ENCODE peak calls at places on chromosome 6, in eight cellular contexts. I is NCI-H1417; M is suprapubic skin; Y is H7; P is GM20000; J is HEK293T; G is brain microvascular endothelial cell; E is stimulated activated CD4-positive, alpha-beta T cell treated with anti-CD3 and anti-CD28 coated beads, TNF-alpha, amount 100 ng/mL, for 48 hours. B is an unnamed sample.
A peak's percentile ranks its signal among the peaks of the same experiment; 100 is the strongest.

GRCh38 chr6:33320315-33321181 is 3.0 kb upstream of the ZBTB22 start:
- DNase-seq in Y (peak; percentile 22), P (no peak), G (peak; percentile 94), M (peak; percentile 76), E (no peak), I (no peak), J (no peak), B (no peak)

GRCh38 chr6:169454204-169454871 is 200.7 kb upstream of the THBS2 start:
- DNase-seq in M (peak; percentile 92), J (no peak), I (no peak), P (no peak), E (no peak), Y (no peak), G (peak; percentile 92), B (no peak)

GRCh38 chr6:12749531-12750379 is 33.2 kb downstream of the PHACTR1 start:
- DNase-seq in P (peak; percentile 18), I (peak; percentile 82), Y (peak; percentile 91), E (no peak), J (no peak), M (no peak), G (no peak), B (no peak)

GRCh38 chr6:123604067-123604466 is 32.7 kb downstream of the TRDN start:
- DNase-seq in G (no peak), M (no peak), I (no peak), E (no peak), P (no peak), J (peak; percentile 23), Y (no peak), B (no peak)

GRCh38 chr6:42391441-42391840 is 60.3 kb downstream of the TRERF1 start:
- DNase-seq in M (no peak), E (no peak), J (no peak), I (no peak), Y (no peak), P (no peak), G (no peak), B (no peak)

GRCh38 chr6:144559865-144560603 is 274.9 kb downstream of the UTRN start:
- DNase-seq in I (peak; percentile 41), J (peak; percentile 14), Y (no peak), E (no peak), G (peak; percentile 81), M (no peak), P (no peak), B (no peak)

GRCh38 chr6:105318660-105319059 is 84.2 kb downstream of the PREP start:
- DNase-seq in P (no peak), I (no peak), Y (no peak), M (no peak), J (no peak), E (no peak), G (peak; percentile 70), B (no peak)

GRCh38 chr6:44511126-44511525 is 123.6 kb downstream of the CDC5L start:
- DNase-seq in P (no peak), Y (no peak), E (no peak), G (no peak), M (no peak), J (no peak), I (no peak), B (no peak)

GRCh38 chr6:3561745-3562144 is 104.9 kb upstream of the SLC22A23 start:
- DNase-seq in M (no peak), J (no peak), G (peak; percentile 75), E (no peak), P (no peak), Y (peak; percentile 65), I (peak; percentile 84), B (peak; percentile 55)

GRCh38 chr6:133553652-133554051 is 312.5 kb downstream of the EYA4 start:
- DNase-seq in G (peak; percentile 65), E (no peak), M (no peak), I (peak; percentile 59), J (peak; percentile 64), Y (peak; percentile 27), P (peak; percentile 10), B (peak; percentile 28)